ENCODE peak calls at places on chromosome 4, in four cellular contexts. One of them, this sample, is unnamed.

GRCh38 chr4:172149329-172149728 is 336.1 kb downstream of the GALNTL6 start:
- DNase-seq in HepG2: no peak
- DNase-seq in HCT116: no peak
- DNase-seq in H1: no peak
- DNase-seq in this sample: peak; percentile 10

GRCh38 chr4:87505862-87506261 is 23.3 kb downstream of the SPARCL1 start:
- DNase-seq in HepG2: no peak
- DNase-seq in HCT116: no peak
- DNase-seq in H1: no peak
- DNase-seq in this sample: no peak

GRCh38 chr4:41095973-41096372 is 118.4 kb downstream of the APBB2 start:
- DNase-seq in HepG2: no peak
- DNase-seq in HCT116: no peak
- DNase-seq in H1: no peak
- DNase-seq in this sample: no peak

GRCh38 chr4:25180524-25181131 is 20.4 kb upstream of the SEPSECS start:
- DNase-seq in HepG2: peak; percentile 56
- DNase-seq in HCT116: peak; percentile 32
- DNase-seq in H1: no peak
- DNase-seq in this sample: peak; percentile 70

GRCh38 chr4:94722270-94722669 is 35.5 kb upstream of the BMPR1B start:
- DNase-seq in HepG2: no peak
- DNase-seq in HCT116: no peak
- DNase-seq in H1: no peak
- DNase-seq in this sample: no peak

GRCh38 chr4:121726642-121727268 is 30.0 kb upstream of the ANXA5 start:
- DNase-seq in HepG2: peak; percentile 64
- DNase-seq in HCT116: peak; percentile 61
- DNase-seq in H1: no peak
- DNase-seq in this sample: peak; percentile 64

GRCh38 chr4:57231781-57232180 is 121.6 kb upstream of the IGFBP7 start:
- DNase-seq in HepG2: no peak
- DNase-seq in HCT116: no peak
- DNase-seq in H1: no peak
- DNase-seq in this sample: no peak

GRCh38 chr4:23932935-23933334 is 43.1 kb upstream of the PPARGC1A start:
- DNase-seq in HepG2: no peak
- DNase-seq in HCT116: no peak
- DNase-seq in H1: peak; percentile 43
- DNase-seq in this sample: no peak

GRCh38 chr4:61590881-61591280 is 390.8 kb downstream of the ADGRL3 start:
- DNase-seq in HepG2: no peak
- DNase-seq in HCT116: no peak
- DNase-seq in H1: no peak
- DNase-seq in this sample: no peak

GRCh38 chr4:182885738-182886077 is 31.5 kb downstream of the DCTD start:
- DNase-seq in HepG2: no peak
- DNase-seq in HCT116: no peak
- DNase-seq in H1: no peak
- DNase-seq in this sample: no peak

GRCh38 chr4:101556845-101557244 is 209.5 kb upstream of the PPP3CA start:
- DNase-seq in HepG2: no peak
- DNase-seq in HCT116: no peak
- DNase-seq in H1: no peak
- DNase-seq in this sample: no peak

DNA sequence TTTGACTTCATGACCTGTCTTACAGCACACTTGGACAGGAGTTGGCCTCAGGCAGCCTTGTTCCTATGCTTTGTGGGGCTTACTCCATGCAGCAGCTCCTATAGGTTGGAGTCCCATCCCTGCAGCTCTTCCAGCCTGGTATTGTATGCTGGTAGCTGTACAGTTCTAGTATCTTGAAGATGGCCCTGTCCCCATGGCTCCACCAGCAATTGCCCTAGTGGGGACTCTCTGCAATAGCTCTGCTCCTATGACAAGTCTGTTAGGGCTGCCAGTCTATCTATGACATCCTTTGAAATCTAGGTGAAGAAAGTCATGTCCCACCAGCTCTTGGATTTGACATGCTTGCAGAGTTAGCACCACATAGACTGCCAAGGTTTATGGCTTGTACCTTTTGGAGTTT is 252.6 kb downstream of the ANTXR2 start:
- DNase-seq in HepG2: no peak
- DNase-seq in HCT116: peak; percentile 0
- DNase-seq in H1: no peak
- DNase-seq in this sample: no peak
- TF ChIP-seq FOSL1 in HepG2: no peak
- TF ChIP-seq FOSL1 in HCT116: no peak
- TF ChIP-seq FOSL1 in H1: no peak
- TF ChIP-seq FOSL1 in this sample: no peak

DNA sequence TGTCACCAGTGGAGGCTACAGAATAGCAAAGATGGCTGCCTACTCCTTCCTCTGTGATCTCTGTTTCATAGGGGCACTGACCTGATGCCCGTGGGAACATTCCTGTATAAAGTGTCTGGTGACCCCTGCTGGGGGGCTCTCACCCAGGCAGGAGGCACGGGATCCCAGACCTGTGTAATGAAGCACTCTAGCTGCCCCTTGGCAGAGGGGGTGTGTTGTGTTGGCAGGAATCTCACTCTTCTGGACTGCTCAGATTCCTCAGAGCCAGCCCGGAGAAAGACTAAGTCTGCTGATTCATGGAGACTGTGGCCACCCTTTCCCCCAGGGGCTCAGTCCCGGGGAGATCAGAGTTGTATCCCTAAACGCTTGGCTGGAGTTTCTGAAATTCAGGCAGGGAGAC is 648.3 kb downstream of the SPRY1 start:
- DNase-seq in HepG2: peak; percentile 3
- DNase-seq in HCT116: no peak
- DNase-seq in H1: no peak
- DNase-seq in this sample: no peak
- TF ChIP-seq FOSL1 in HepG2: no peak
- TF ChIP-seq FOSL1 in HCT116: no peak
- TF ChIP-seq FOSL1 in H1: no peak
- TF ChIP-seq FOSL1 in this sample: no peak

DNA sequence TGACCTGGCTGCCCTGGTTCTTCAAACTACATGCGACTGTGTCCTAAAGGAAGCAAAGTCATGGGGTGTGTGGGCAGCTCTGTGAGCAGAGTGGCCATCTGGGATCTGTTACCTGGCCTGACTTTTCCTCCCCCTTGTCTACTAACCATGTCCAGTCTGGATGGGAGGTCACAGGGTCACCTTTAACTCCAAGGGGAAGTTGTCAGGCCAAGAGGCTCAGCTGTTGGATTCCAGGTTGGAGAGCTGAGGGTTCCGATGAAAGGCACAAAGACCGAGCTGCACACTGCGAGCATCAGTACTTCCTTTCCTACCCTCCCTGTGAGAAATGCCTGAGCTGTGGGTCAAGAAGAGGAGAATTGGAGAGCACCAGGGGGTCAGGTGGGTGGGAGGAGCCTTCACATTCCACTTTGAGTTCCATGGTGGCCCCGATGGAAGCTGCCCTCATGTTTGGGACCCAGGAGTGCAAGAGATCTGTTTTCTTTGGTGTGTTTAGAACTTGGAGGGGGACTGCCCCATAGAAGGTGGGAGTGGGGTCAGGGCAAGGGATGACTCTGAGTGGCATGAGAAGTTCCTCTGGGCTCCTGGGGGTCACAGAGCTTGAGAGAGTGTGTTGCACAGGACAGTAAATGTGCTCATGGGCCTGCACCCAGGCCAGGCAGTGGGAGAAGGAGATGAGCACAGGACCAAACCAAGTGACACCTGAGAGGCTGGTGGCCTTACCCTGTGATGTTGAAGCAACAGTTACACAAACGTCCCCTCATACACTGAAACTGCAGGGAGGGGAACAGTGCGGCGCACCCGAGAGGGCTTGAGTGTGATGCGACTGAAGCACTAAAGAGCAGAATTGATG is 36.2 kb downstream of the RGS12 start:
- DNase-seq in HepG2: no peak
- DNase-seq in HCT116: no peak
- DNase-seq in H1: no peak
- DNase-seq in this sample: no peak
- TF ChIP-seq FOSL1 in HepG2: no peak
- TF ChIP-seq FOSL1 in HCT116: no peak
- TF ChIP-seq FOSL1 in H1: no peak
- TF ChIP-seq FOSL1 in this sample: no peak

GRCh38 chr4:17013382-17014006 is 115.0 kb upstream of the LDB2 start:
- DNase-seq in HepG2: no peak
- DNase-seq in HCT116: no peak
- DNase-seq in H1: no peak
- DNase-seq in this sample: no peak

GRCh38 chr4:17009871-17010367 is 111.5 kb upstream of the LDB2 start:
- DNase-seq in HepG2: no peak
- DNase-seq in HCT116: no peak
- DNase-seq in H1: no peak
- DNase-seq in this sample: no peak

GRCh38 chr4:17010426-17011087 is 112.1 kb upstream of the LDB2 start:
- DNase-seq in HepG2: no peak
- DNase-seq in HCT116: no peak
- DNase-seq in H1: no peak
- DNase-seq in this sample: no peak
- TF ChIP-seq FOSL1 in HepG2: no peak
- TF ChIP-seq FOSL1 in HCT116: no peak
- TF ChIP-seq FOSL1 in H1: no peak
- TF ChIP-seq FOSL1 in this sample: no peak

DNA sequence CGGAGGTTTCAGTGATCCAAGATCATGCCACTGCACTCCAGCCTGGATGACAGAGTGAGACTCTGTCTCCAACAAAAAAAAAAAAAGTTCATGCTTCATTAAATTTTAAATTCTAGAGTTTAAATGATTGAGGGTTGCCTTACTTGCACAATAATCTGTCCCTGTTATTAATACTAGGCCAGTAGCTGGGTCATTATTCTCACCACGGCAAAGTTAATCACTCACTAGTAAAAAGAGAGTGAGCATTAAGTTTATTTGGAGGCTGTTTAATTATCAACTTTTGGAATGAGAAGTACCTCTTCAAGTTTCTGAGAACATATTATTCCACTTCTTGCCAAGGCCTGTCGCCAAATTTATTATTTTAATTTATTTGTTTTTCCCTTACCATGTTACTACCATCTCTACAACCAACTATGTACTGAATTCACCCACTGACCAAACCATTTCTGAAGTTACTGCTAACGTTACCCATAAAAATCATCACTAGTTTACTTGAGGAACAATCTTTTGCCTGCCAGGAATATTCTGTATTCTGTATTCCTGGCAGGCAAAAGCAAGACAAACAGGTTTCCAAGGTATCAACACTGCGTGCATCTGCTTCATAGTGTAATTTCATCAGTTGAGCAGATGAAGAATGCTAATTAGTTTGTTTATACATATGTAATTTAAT is 26.5 kb downstream of the GUCY1A1 start:
- DNase-seq in HepG2: no peak
- DNase-seq in HCT116: no peak
- DNase-seq in H1: no peak
- DNase-seq in this sample: no peak
- TF ChIP-seq FOSL1 in HepG2: no peak
- TF ChIP-seq FOSL1 in HCT116: no peak
- TF ChIP-seq FOSL1 in H1: no peak
- TF ChIP-seq FOSL1 in this sample: no peak

GRCh38 chr4:159593651-159594050 is 490.8 kb downstream of the RAPGEF2 start:
- DNase-seq in HepG2: no peak
- DNase-seq in HCT116: no peak
- DNase-seq in H1: no peak
- DNase-seq in this sample: no peak
- TF ChIP-seq FOSL1 in HepG2: no peak
- TF ChIP-seq FOSL1 in HCT116: no peak
- TF ChIP-seq FOSL1 in H1: no peak
- TF ChIP-seq FOSL1 in this sample: no peak